ENCODE peak calls at places on chromosomes 3 and 15, in seven cellular contexts. One of them, this sample, is unnamed.

GRCh38 chr3:61250784-61251173 is 473 bp downstream of the FHIT start:
- DNase-seq in suprapubic skin: peak
- DNase-seq in stomach: no peak
- DNase-seq in thyroid gland: peak
- DNase-seq in HCT116: peak
- DNase-seq in body of pancreas: peak
- DNase-seq in A549: no peak
- DNase-seq in this sample: peak

GRCh38 chr3:75254685-75255084 is 409.4 kb upstream of the FRG2C start:
- DNase-seq in suprapubic skin: no peak
- DNase-seq in stomach: no peak
- DNase-seq in thyroid gland: no peak
- DNase-seq in HCT116: no peak
- DNase-seq in body of pancreas: no peak
- DNase-seq in A549: no peak
- DNase-seq in this sample: no peak

GRCh38 chr3:150371741-150372254 is 36.3 kb upstream of the TSC22D2 start:
- DNase-seq in suprapubic skin: no peak
- DNase-seq in stomach: peak
- DNase-seq in thyroid gland: peak
- DNase-seq in HCT116: peak
- DNase-seq in body of pancreas: peak
- DNase-seq in A549: peak
- DNase-seq in this sample: peak

GRCh38 chr3:12963184-12963868 is 109.9 kb downstream of the IQSEC1 start:
- DNase-seq in suprapubic skin: no peak
- DNase-seq in stomach: no peak
- DNase-seq in thyroid gland: no peak
- DNase-seq in HCT116: no peak
- DNase-seq in body of pancreas: no peak
- DNase-seq in A549: no peak
- DNase-seq in this sample: no peak

GRCh38 chr3:193342551-193342950 is 36.0 kb downstream of the ATP13A5 start:
- DNase-seq in suprapubic skin: no peak
- DNase-seq in stomach: no peak
- DNase-seq in thyroid gland: no peak
- DNase-seq in HCT116: no peak
- DNase-seq in body of pancreas: no peak
- DNase-seq in A549: no peak
- DNase-seq in this sample: no peak

GRCh38 chr3:188316723-188317070 is 162.7 kb downstream of the LPP start:
- DNase-seq in suprapubic skin: no peak
- DNase-seq in stomach: no peak
- DNase-seq in thyroid gland: no peak
- DNase-seq in HCT116: no peak
- DNase-seq in body of pancreas: no peak
- DNase-seq in A549: no peak
- DNase-seq in this sample: no peak

GRCh38 chr3:72520690-72521308 is 327.4 kb downstream of the SHQ1 start:
- DNase-seq in suprapubic skin: no peak
- DNase-seq in stomach: no peak
- DNase-seq in thyroid gland: no peak
- DNase-seq in HCT116: peak
- DNase-seq in body of pancreas: no peak
- DNase-seq in A549: no peak
- DNase-seq in this sample: peak

GRCh38 chr15:38267416-38268022 is 14.9 kb downstream of the SPRED1 start:
- DNase-seq in suprapubic skin: no peak
- DNase-seq in stomach: no peak
- DNase-seq in thyroid gland: no peak
- DNase-seq in HCT116: no peak
- DNase-seq in body of pancreas: no peak
- DNase-seq in A549: no peak
- DNase-seq in this sample: no peak

GRCh38 chr3:47504113-47504512 is 9.4 kb downstream of the ELP6 start:
- DNase-seq in suprapubic skin: no peak
- DNase-seq in stomach: no peak
- DNase-seq in thyroid gland: no peak
- DNase-seq in HCT116: no peak
- DNase-seq in body of pancreas: no peak
- DNase-seq in A549: no peak
- DNase-seq in this sample: no peak

GRCh38 chr3:151999936-152000335 is 126.5 kb downstream of the SUCNR1 start:
- DNase-seq in suprapubic skin: no peak
- DNase-seq in stomach: no peak
- DNase-seq in thyroid gland: no peak
- DNase-seq in HCT116: no peak
- DNase-seq in body of pancreas: no peak
- DNase-seq in A549: no peak
- DNase-seq in this sample: no peak

GRCh38 chr15:71559098-71559497 is 251.3 kb upstream of the NR2E3 start:
- DNase-seq in suprapubic skin: no peak
- DNase-seq in stomach: no peak
- DNase-seq in thyroid gland: no peak
- DNase-seq in HCT116: no peak
- DNase-seq in body of pancreas: no peak
- DNase-seq in A549: no peak
- DNase-seq in this sample: no peak

GRCh38 chr15:32657198-32657886 is 15.8 kb downstream of the SCG5 start:
- DNase-seq in suprapubic skin: no peak
- DNase-seq in stomach: peak
- DNase-seq in thyroid gland: no peak
- DNase-seq in HCT116: no peak
- DNase-seq in body of pancreas: peak
- DNase-seq in A549: no peak
- DNase-seq in this sample: no peak

GRCh38 chr15:33067456-33067855 is 127.1 kb downstream of the FMN1 start:
- DNase-seq in suprapubic skin: no peak
- DNase-seq in stomach: no peak
- DNase-seq in thyroid gland: no peak
- DNase-seq in HCT116: no peak
- DNase-seq in body of pancreas: no peak
- DNase-seq in A549: no peak
- DNase-seq in this sample: no peak

GRCh38 chr15:92416557-92416956 is 22.9 kb downstream of the ST8SIA2 start:
- DNase-seq in suprapubic skin: no peak
- DNase-seq in stomach: no peak
- DNase-seq in thyroid gland: no peak
- DNase-seq in HCT116: no peak
- DNase-seq in body of pancreas: no peak
- DNase-seq in A549: no peak
- DNase-seq in this sample: no peak

GRCh38 chr3:5019411-5020261 is 40.4 kb downstream of the BHLHE40 start:
- DNase-seq in suprapubic skin: no peak
- DNase-seq in stomach: peak
- DNase-seq in thyroid gland: no peak
- DNase-seq in HCT116: no peak
- DNase-seq in body of pancreas: no peak
- DNase-seq in A549: no peak
- DNase-seq in this sample: peak

GRCh38 chr3:188202358-188203138 is 48.6 kb downstream of the LPP start:
- DNase-seq in suprapubic skin: no peak
- DNase-seq in stomach: no peak
- DNase-seq in thyroid gland: no peak
- DNase-seq in HCT116: peak
- DNase-seq in body of pancreas: no peak
- DNase-seq in A549: peak
- DNase-seq in this sample: no peak

DNA sequence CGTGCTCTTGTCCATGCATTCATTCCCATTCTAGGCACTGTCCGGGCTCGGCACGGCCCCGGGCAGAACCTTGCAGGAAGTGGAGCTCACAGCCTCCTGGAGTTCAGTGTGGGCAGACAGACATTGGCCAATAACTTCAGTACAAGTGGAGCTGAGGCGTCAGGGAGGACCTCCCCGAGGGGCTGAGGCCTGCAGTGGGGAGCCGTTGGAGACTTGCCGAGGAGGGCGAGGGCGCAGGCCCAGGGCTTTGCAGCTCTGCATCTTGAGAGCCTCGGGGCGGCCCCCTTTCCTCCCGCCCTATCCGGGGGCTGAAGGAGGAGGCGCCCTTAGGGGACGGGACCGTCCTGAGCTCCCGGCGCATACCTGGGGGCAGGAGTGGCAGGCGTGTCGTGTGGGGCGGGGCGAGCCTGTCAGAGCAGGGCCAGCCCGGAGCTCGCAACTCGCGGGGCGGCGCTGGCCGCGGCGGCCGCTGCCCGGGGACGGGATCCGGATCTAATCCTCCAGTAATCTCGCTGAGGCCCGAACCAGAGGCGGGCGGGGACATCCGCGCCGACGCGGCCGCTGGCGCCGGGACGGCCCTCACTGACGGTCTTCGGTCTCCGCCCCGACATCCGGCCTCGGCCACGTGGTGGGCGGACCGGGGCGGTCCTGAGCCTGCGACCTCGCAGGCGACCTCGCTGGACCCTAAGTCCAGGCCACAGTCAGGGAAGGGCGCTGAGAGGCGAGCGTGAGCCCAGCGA is at the start of gene ACY1:
- DNase-seq in suprapubic skin: peak
- DNase-seq in stomach: peak
- DNase-seq in thyroid gland: peak
- DNase-seq in HCT116: peak
- DNase-seq in body of pancreas: peak
- DNase-seq in A549: peak
- DNase-seq in this sample: peak
- TF ChIP-seq POLR2A in suprapubic skin: no peak
- TF ChIP-seq POLR2A in stomach: peak
- TF ChIP-seq POLR2A in thyroid gland: peak
- TF ChIP-seq POLR2A in HCT116: peak
- TF ChIP-seq POLR2A in body of pancreas: peak
- TF ChIP-seq POLR2A in A549: peak
- TF ChIP-seq POLR2A in this sample: no peak

GRCh38 chr3:53142986-53143385 is 12.8 kb upstream of the RFT1 start:
- DNase-seq in suprapubic skin: no peak
- DNase-seq in stomach: no peak
- DNase-seq in thyroid gland: no peak
- DNase-seq in HCT116: no peak
- DNase-seq in body of pancreas: no peak
- DNase-seq in A549: no peak
- DNase-seq in this sample: no peak

GRCh38 chr3:53139833-53140574 is 9.8 kb upstream of the RFT1 start:
- DNase-seq in suprapubic skin: no peak
- DNase-seq in stomach: no peak
- DNase-seq in thyroid gland: no peak
- DNase-seq in HCT116: no peak
- DNase-seq in body of pancreas: no peak
- DNase-seq in A549: no peak
- DNase-seq in this sample: no peak

GRCh38 chr3:53141468-53141840 is 11.2 kb upstream of the RFT1 start:
- DNase-seq in suprapubic skin: no peak
- DNase-seq in stomach: no peak
- DNase-seq in thyroid gland: no peak
- DNase-seq in HCT116: no peak
- DNase-seq in body of pancreas: peak
- DNase-seq in A549: no peak
- DNase-seq in this sample: no peak

GRCh38 chr3:53137835-53138446 is 7.7 kb upstream of the RFT1 start:
- DNase-seq in suprapubic skin: no peak
- DNase-seq in stomach: no peak
- DNase-seq in thyroid gland: no peak
- DNase-seq in HCT116: no peak
- DNase-seq in body of pancreas: no peak
- DNase-seq in A549: no peak
- DNase-seq in this sample: no peak

GRCh38 chr3:53140575-53141467 is 10.6 kb upstream of the RFT1 start:
- DNase-seq in suprapubic skin: no peak
- DNase-seq in stomach: no peak
- DNase-seq in thyroid gland: no peak
- DNase-seq in HCT116: no peak
- DNase-seq in body of pancreas: no peak
- DNase-seq in A549: no peak
- DNase-seq in this sample: no peak
- H3K4me3 ChIP-seq in suprapubic skin: no peak
- H3K4me3 ChIP-seq in stomach: no peak
- H3K4me3 ChIP-seq in thyroid gland: no peak
- H3K4me3 ChIP-seq in HCT116: no peak
- H3K4me3 ChIP-seq in body of pancreas: no peak
- H3K4me3 ChIP-seq in A549: no peak
- H3K4me3 ChIP-seq in this sample: no peak

GRCh38 chr3:129278970-129279906 is 568 bp downstream of the HMCES start:
- DNase-seq in suprapubic skin: no peak
- DNase-seq in stomach: peak
- DNase-seq in thyroid gland: peak
- DNase-seq in HCT116: peak
- DNase-seq in body of pancreas: no peak
- DNase-seq in A549: peak
- DNase-seq in this sample: peak
- TF ChIP-seq POLR2A in suprapubic skin: no peak
- TF ChIP-seq POLR2A in stomach: no peak
- TF ChIP-seq POLR2A in thyroid gland: peak
- TF ChIP-seq POLR2A in HCT116: no peak
- TF ChIP-seq POLR2A in body of pancreas: no peak
- TF ChIP-seq POLR2A in A549: peak
- TF ChIP-seq POLR2A in this sample: no peak

GRCh38 chr3:190124067-190124466 is 3.4 kb upstream of the P3H2 start:
- DNase-seq in suprapubic skin: no peak
- DNase-seq in stomach: no peak
- DNase-seq in thyroid gland: no peak
- DNase-seq in HCT116: no peak
- DNase-seq in body of pancreas: no peak
- DNase-seq in A549: no peak
- DNase-seq in this sample: no peak

GRCh38 chr3:190119734-190120133 is 963 bp downstream of the P3H2 start:
- DNase-seq in suprapubic skin: no peak
- DNase-seq in stomach: no peak
- DNase-seq in thyroid gland: no peak
- DNase-seq in HCT116: no peak
- DNase-seq in body of pancreas: no peak
- DNase-seq in A549: no peak
- DNase-seq in this sample: no peak

GRCh38 chr3:190122198-190122771 is 1.6 kb upstream of the P3H2 start:
- DNase-seq in suprapubic skin: no peak
- DNase-seq in stomach: no peak
- DNase-seq in thyroid gland: no peak
- DNase-seq in HCT116: no peak
- DNase-seq in body of pancreas: no peak
- DNase-seq in A549: no peak
- DNase-seq in this sample: no peak

GRCh38 chr3:190120161-190121060 is at the start of gene P3H2:
- DNase-seq in suprapubic skin: no peak
- DNase-seq in stomach: peak
- DNase-seq in thyroid gland: peak
- DNase-seq in HCT116: peak
- DNase-seq in body of pancreas: peak
- DNase-seq in A549: peak
- DNase-seq in this sample: peak

DNA sequence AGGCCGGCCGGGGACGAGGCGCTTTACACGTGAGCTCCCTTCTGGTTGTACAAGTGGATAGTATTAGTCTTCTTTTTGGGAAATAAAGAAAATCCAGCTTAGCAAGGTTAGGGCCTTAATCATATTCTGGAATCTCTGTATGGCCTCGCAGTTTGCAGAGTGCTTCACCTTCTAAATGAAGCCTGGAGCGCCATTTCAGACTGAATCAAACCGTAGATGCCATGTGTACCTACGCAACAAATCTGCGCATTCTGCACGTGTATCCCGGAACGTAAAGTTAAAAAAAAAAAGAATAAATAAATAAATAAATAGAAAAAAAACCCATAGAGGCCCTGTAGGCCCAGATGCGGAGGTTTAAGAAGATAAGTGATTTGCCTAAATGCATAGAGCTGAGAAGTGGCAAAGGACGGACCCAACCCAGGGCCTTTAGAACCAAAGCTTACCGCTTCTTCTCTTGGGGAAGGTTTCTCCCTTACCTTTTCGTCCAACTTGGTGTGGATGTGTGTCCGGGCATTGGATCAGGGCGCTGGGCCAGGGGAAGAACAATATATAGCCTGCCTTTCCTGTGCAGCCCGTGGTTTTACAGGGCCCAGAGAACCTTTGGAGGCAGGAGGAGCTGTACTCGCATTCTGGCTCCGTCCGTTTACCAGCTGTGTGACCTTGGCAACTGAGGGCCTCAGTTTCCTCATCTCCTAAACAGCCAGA is 516 bp upstream of the P3H2 start:
- DNase-seq in suprapubic skin: no peak
- DNase-seq in stomach: no peak
- DNase-seq in thyroid gland: peak
- DNase-seq in HCT116: no peak
- DNase-seq in body of pancreas: no peak
- DNase-seq in A549: no peak
- DNase-seq in this sample: no peak
- H3K4me3 ChIP-seq in suprapubic skin: peak
- H3K4me3 ChIP-seq in stomach: peak
- H3K4me3 ChIP-seq in thyroid gland: no peak
- H3K4me3 ChIP-seq in HCT116: peak
- H3K4me3 ChIP-seq in body of pancreas: no peak
- H3K4me3 ChIP-seq in A549: peak
- H3K4me3 ChIP-seq in this sample: peak